ENCODE peak calls at places on chromosomes 3 and 15, in eight cellular contexts. One of them, this sample, is unnamed.

GRCh38 chr3:160210799-160211221 is 14.4 kb upstream of the C3orf80 start:
- DNase-seq in foreskin keratinocyte: peak
- DNase-seq in neural progenitor cell: no peak
- DNase-seq in thoracic aorta: no peak
- DNase-seq in heart left ventricle: no peak
- DNase-seq in IMR-90: peak
- DNase-seq in cardiac muscle cell: no peak
- DNase-seq in tibial nerve: no peak
- DNase-seq in this sample: no peak

GRCh38 chr15:69823223-69823907 is 274.4 kb downstream of the TLE3 start:
- DNase-seq in heart left ventricle: no peak
- DNase-seq in IMR-90: peak
- DNase-seq in foreskin keratinocyte: no peak
- DNase-seq in thoracic aorta: no peak
- DNase-seq in cardiac muscle cell: no peak
- DNase-seq in neural progenitor cell: no peak
- DNase-seq in tibial nerve: no peak
- DNase-seq in this sample: no peak

GRCh38 chr3:177385831-177386301 is 188.6 kb upstream of the TBL1XR1 start:
- DNase-seq in heart left ventricle: no peak
- DNase-seq in IMR-90: peak
- DNase-seq in cardiac muscle cell: no peak
- DNase-seq in neural progenitor cell: no peak
- DNase-seq in foreskin keratinocyte: peak
- DNase-seq in thoracic aorta: no peak
- DNase-seq in tibial nerve: no peak
- DNase-seq in this sample: no peak

GRCh38 chr3:193842029-193842782 is 249.2 kb downstream of the OPA1 start:
- DNase-seq in tibial nerve: no peak
- DNase-seq in cardiac muscle cell: no peak
- DNase-seq in heart left ventricle: no peak
- DNase-seq in foreskin keratinocyte: no peak
- DNase-seq in neural progenitor cell: no peak
- DNase-seq in IMR-90: no peak
- DNase-seq in thoracic aorta: no peak
- DNase-seq in this sample: no peak

GRCh38 chr3:143041901-143042300 is 40.5 kb downstream of the U2SURP start:
- DNase-seq in foreskin keratinocyte: no peak
- DNase-seq in heart left ventricle: no peak
- DNase-seq in IMR-90: no peak
- DNase-seq in neural progenitor cell: no peak
- DNase-seq in cardiac muscle cell: no peak
- DNase-seq in tibial nerve: no peak
- DNase-seq in thoracic aorta: no peak
- DNase-seq in this sample: no peak

GRCh38 chr15:49154799-49155109 is 645 bp downstream of the COPS2 start:
- DNase-seq in tibial nerve: no peak
- DNase-seq in neural progenitor cell: no peak
- DNase-seq in heart left ventricle: no peak
- DNase-seq in cardiac muscle cell: no peak
- DNase-seq in thoracic aorta: no peak
- DNase-seq in IMR-90: no peak
- DNase-seq in foreskin keratinocyte: no peak
- DNase-seq in this sample: no peak

GRCh38 chr3:880371-880770 is 212.5 kb upstream of the CNTN6 start:
- DNase-seq in heart left ventricle: no peak
- DNase-seq in thoracic aorta: no peak
- DNase-seq in IMR-90: no peak
- DNase-seq in neural progenitor cell: peak
- DNase-seq in cardiac muscle cell: no peak
- DNase-seq in foreskin keratinocyte: no peak
- DNase-seq in tibial nerve: no peak
- DNase-seq in this sample: no peak

GRCh38 chr3:174325834-174326705 is 533.1 kb upstream of the NAALADL2 start:
- DNase-seq in foreskin keratinocyte: no peak
- DNase-seq in neural progenitor cell: no peak
- DNase-seq in heart left ventricle: no peak
- DNase-seq in thoracic aorta: no peak
- DNase-seq in IMR-90: peak
- DNase-seq in cardiac muscle cell: no peak
- DNase-seq in tibial nerve: no peak
- DNase-seq in this sample: no peak

GRCh38 chr3:4988815-4989648 is 9.8 kb downstream of the BHLHE40 start:
- DNase-seq in neural progenitor cell: no peak
- DNase-seq in IMR-90: peak
- DNase-seq in cardiac muscle cell: no peak
- DNase-seq in foreskin keratinocyte: no peak
- DNase-seq in heart left ventricle: no peak
- DNase-seq in thoracic aorta: no peak
- DNase-seq in tibial nerve: peak
- DNase-seq in this sample: no peak

GRCh38 chr3:120854908-120855526 is 53.0 kb upstream of the STXBP5L start:
- DNase-seq in IMR-90: no peak
- DNase-seq in cardiac muscle cell: no peak
- DNase-seq in thoracic aorta: no peak
- DNase-seq in tibial nerve: no peak
- DNase-seq in foreskin keratinocyte: no peak
- DNase-seq in heart left ventricle: no peak
- DNase-seq in neural progenitor cell: no peak
- DNase-seq in this sample: no peak

GRCh38 chr3:33331414-33331813 is 54.2 kb downstream of the FBXL2 start:
- DNase-seq in cardiac muscle cell: no peak
- DNase-seq in heart left ventricle: no peak
- DNase-seq in tibial nerve: no peak
- DNase-seq in neural progenitor cell: no peak
- DNase-seq in IMR-90: peak
- DNase-seq in thoracic aorta: no peak
- DNase-seq in foreskin keratinocyte: no peak
- DNase-seq in this sample: no peak

GRCh38 chr3:53495518-53496501 is 1.4 kb downstream of the CACNA1D start:
- DNase-seq in foreskin keratinocyte: peak
- DNase-seq in tibial nerve: no peak
- DNase-seq in neural progenitor cell: peak
- DNase-seq in heart left ventricle: no peak
- DNase-seq in IMR-90: no peak
- DNase-seq in thoracic aorta: no peak
- DNase-seq in cardiac muscle cell: peak
- DNase-seq in this sample: peak

DNA sequence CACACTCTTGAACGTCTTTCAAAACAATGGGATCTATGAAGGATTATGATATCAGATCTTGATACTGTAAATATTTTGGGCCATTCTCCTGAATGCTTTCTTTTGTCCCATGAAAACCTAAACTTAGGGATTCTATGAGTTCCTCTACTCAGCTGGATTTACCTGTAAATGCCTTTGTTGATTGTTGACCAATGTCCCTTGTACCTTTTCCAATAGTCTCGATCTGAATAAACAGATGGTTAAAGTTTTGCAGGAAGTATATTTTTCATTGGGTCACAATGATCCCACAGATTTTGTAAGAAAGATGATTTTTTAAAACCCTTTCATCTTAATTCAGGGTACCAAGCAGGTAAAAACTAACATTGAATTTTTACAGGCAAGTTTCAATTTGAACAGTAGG is 634.1 kb downstream of the FHIT start:
- DNase-seq in cardiac muscle cell: no peak
- DNase-seq in IMR-90: no peak
- DNase-seq in thoracic aorta: no peak
- DNase-seq in heart left ventricle: no peak
- DNase-seq in foreskin keratinocyte: no peak
- DNase-seq in tibial nerve: no peak
- DNase-seq in neural progenitor cell: no peak
- DNase-seq in this sample: no peak
- H3K27ac ChIP-seq in cardiac muscle cell: no peak
- H3K27ac ChIP-seq in IMR-90: no peak
- H3K27ac ChIP-seq in thoracic aorta: no peak
- H3K27ac ChIP-seq in heart left ventricle: no peak
- H3K27ac ChIP-seq in foreskin keratinocyte: no peak
- H3K27ac ChIP-seq in tibial nerve: no peak
- H3K27ac ChIP-seq in neural progenitor cell: no peak
- H3K27ac ChIP-seq in this sample: no peak

GRCh38 chr3:50445919-50446318 is 57.5 kb downstream of the CACNA2D2 start:
- DNase-seq in thoracic aorta: no peak
- DNase-seq in foreskin keratinocyte: no peak
- DNase-seq in tibial nerve: no peak
- DNase-seq in heart left ventricle: no peak
- DNase-seq in cardiac muscle cell: no peak
- DNase-seq in IMR-90: no peak
- DNase-seq in neural progenitor cell: no peak
- DNase-seq in this sample: no peak

GRCh38 chr3:50444782-50445181 is 58.7 kb downstream of the CACNA2D2 start:
- DNase-seq in thoracic aorta: no peak
- DNase-seq in IMR-90: no peak
- DNase-seq in heart left ventricle: no peak
- DNase-seq in tibial nerve: no peak
- DNase-seq in cardiac muscle cell: no peak
- DNase-seq in foreskin keratinocyte: no peak
- DNase-seq in neural progenitor cell: no peak
- DNase-seq in this sample: no peak

GRCh38 chr3:50444213-50444612 is 59.2 kb downstream of the CACNA2D2 start:
- DNase-seq in neural progenitor cell: no peak
- DNase-seq in foreskin keratinocyte: no peak
- DNase-seq in IMR-90: no peak
- DNase-seq in heart left ventricle: no peak
- DNase-seq in tibial nerve: no peak
- DNase-seq in cardiac muscle cell: no peak
- DNase-seq in thoracic aorta: no peak
- DNase-seq in this sample: no peak

GRCh38 chr3:50442940-50443579 is 60.4 kb downstream of the CACNA2D2 start:
- DNase-seq in neural progenitor cell: no peak
- DNase-seq in foreskin keratinocyte: no peak
- DNase-seq in cardiac muscle cell: peak
- DNase-seq in tibial nerve: no peak
- DNase-seq in heart left ventricle: no peak
- DNase-seq in thoracic aorta: no peak
- DNase-seq in IMR-90: no peak
- DNase-seq in this sample: no peak

DNA sequence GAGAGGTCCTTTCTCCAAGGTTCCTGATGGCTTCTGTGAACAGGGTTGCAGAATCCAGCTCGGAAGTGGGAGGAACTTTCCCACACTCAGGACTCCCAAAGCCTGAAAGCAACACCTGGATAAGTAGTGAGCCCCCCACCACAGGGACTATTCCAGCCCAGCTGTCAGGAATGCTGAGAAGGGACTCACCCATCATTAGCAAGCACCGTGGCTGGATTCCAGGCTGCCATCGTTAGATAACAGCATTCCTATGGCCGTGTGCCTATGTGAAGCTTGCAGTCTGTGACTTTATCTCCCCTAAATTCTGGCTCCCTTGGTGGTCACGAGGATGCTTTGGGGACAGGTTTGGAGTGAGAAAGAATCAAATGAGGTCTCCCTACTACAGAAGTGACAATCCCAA is 61.6 kb downstream of the CACNA2D2 start:
- DNase-seq in heart left ventricle: no peak
- DNase-seq in cardiac muscle cell: no peak
- DNase-seq in foreskin keratinocyte: no peak
- DNase-seq in IMR-90: no peak
- DNase-seq in tibial nerve: no peak
- DNase-seq in thoracic aorta: no peak
- DNase-seq in neural progenitor cell: no peak
- DNase-seq in this sample: no peak
- H3K27ac ChIP-seq in heart left ventricle: no peak
- H3K27ac ChIP-seq in cardiac muscle cell: no peak
- H3K27ac ChIP-seq in foreskin keratinocyte: no peak
- H3K27ac ChIP-seq in IMR-90: no peak
- H3K27ac ChIP-seq in tibial nerve: no peak
- H3K27ac ChIP-seq in thoracic aorta: no peak
- H3K27ac ChIP-seq in neural progenitor cell: no peak
- H3K27ac ChIP-seq in this sample: no peak

GRCh38 chr3:194872669-194872977 is 186.9 kb downstream of the FAM43A start:
- DNase-seq in foreskin keratinocyte: peak
- DNase-seq in cardiac muscle cell: no peak
- DNase-seq in thoracic aorta: no peak
- DNase-seq in neural progenitor cell: peak
- DNase-seq in IMR-90: peak
- DNase-seq in tibial nerve: no peak
- DNase-seq in heart left ventricle: no peak
- DNase-seq in this sample: no peak
- H3K27ac ChIP-seq in foreskin keratinocyte: peak
- H3K27ac ChIP-seq in cardiac muscle cell: no peak
- H3K27ac ChIP-seq in thoracic aorta: no peak
- H3K27ac ChIP-seq in neural progenitor cell: no peak
- H3K27ac ChIP-seq in IMR-90: peak
- H3K27ac ChIP-seq in tibial nerve: no peak
- H3K27ac ChIP-seq in heart left ventricle: peak
- H3K27ac ChIP-seq in this sample: no peak

GRCh38 chr3:194928831-194929594 is 243.3 kb downstream of the FAM43A start:
- DNase-seq in thoracic aorta: no peak
- DNase-seq in IMR-90: no peak
- DNase-seq in cardiac muscle cell: no peak
- DNase-seq in foreskin keratinocyte: no peak
- DNase-seq in tibial nerve: peak
- DNase-seq in neural progenitor cell: peak
- DNase-seq in heart left ventricle: no peak
- DNase-seq in this sample: no peak

GRCh38 chr3:194931366-194931765 is 245.7 kb downstream of the FAM43A start:
- DNase-seq in tibial nerve: no peak
- DNase-seq in neural progenitor cell: no peak
- DNase-seq in foreskin keratinocyte: no peak
- DNase-seq in cardiac muscle cell: no peak
- DNase-seq in IMR-90: no peak
- DNase-seq in heart left ventricle: no peak
- DNase-seq in thoracic aorta: no peak
- DNase-seq in this sample: no peak

GRCh38 chr3:194933465-194933864 is 247.8 kb downstream of the FAM43A start:
- DNase-seq in neural progenitor cell: no peak
- DNase-seq in foreskin keratinocyte: no peak
- DNase-seq in IMR-90: no peak
- DNase-seq in cardiac muscle cell: no peak
- DNase-seq in tibial nerve: no peak
- DNase-seq in thoracic aorta: no peak
- DNase-seq in heart left ventricle: no peak
- DNase-seq in this sample: no peak

GRCh38 chr3:194928183-194928736 is 242.6 kb downstream of the FAM43A start:
- DNase-seq in neural progenitor cell: no peak
- DNase-seq in thoracic aorta: no peak
- DNase-seq in tibial nerve: peak
- DNase-seq in IMR-90: peak
- DNase-seq in foreskin keratinocyte: peak
- DNase-seq in heart left ventricle: no peak
- DNase-seq in cardiac muscle cell: no peak
- DNase-seq in this sample: no peak

DNA sequence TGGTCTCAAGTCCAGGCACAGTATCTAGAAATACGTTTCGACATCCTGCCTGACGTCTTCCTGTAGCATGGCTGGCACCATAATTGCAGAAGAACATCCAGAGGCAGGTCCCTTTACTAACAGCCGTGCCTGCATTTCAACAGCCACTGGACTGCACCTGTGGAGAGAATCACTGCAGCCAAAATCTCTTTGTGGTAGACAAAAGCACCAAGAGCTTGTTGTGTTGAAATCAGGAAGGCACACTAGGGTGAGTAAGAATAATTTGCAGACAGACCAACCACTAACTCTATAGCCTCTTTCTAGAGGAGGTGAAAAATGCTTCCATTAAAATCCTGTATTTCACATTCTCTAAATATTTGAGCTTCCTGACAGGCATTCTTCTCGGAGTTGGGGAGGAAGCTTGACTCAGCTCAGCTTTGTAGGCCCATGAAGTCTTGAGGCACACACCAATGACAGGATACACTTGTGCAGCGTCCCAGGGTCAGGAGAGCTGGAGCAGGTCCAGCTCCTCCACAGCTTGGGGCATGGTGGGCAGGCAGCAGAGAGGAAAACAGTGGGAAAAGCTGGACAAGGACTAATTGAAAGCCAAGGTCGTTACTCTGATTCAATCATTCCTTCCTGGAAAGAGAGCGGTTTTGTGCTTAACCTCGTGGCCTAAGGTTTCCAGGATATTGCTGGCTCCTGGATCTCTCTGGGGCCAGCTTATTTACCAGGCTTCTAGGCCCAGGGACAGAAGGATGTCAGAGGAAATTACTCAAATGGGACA is 244.9 kb downstream of the FAM43A start:
- DNase-seq in foreskin keratinocyte: peak
- DNase-seq in neural progenitor cell: no peak
- DNase-seq in tibial nerve: peak
- DNase-seq in thoracic aorta: no peak
- DNase-seq in IMR-90: peak
- DNase-seq in cardiac muscle cell: peak
- DNase-seq in heart left ventricle: peak
- DNase-seq in this sample: no peak
- H3K27ac ChIP-seq in foreskin keratinocyte: no peak
- H3K27ac ChIP-seq in neural progenitor cell: no peak
- H3K27ac ChIP-seq in tibial nerve: no peak
- H3K27ac ChIP-seq in thoracic aorta: peak
- H3K27ac ChIP-seq in IMR-90: peak
- H3K27ac ChIP-seq in cardiac muscle cell: peak
- H3K27ac ChIP-seq in heart left ventricle: peak
- H3K27ac ChIP-seq in this sample: no peak

This sample was measured in substantia nigra.